ENCODE peak calls at places on chromosomes 16 and 17, in eight cellular contexts. B is choroid plexus epithelial cell, Y is IMR-90, N is aorta, F is tibial artery, K is bronchial epithelial cell, U is GM12864, G is spleen. T is an unnamed sample.

GRCh38 chr17:64084086-64084939 is 45.6 kb downstream of the ERN1 start:
- DNase-seq in B (no peak), G (no peak), F (no peak), N (no peak), Y (peak), U (no peak), K (peak), T (no peak)

GRCh38 chr17:8794636-8795035 is 4.5 kb downstream of the MFSD6L start:
- DNase-seq in G (no peak), K (no peak), B (peak), F (no peak), Y (no peak), N (no peak), U (no peak), T (no peak)

GRCh38 chr17:29141484-29141835 is 38.7 kb downstream of the MYO18A start:
- DNase-seq in U (no peak), Y (no peak), K (no peak), N (no peak), B (no peak), F (peak), G (no peak), T (no peak)

GRCh38 chr17:39772415-39772814 is 34.7 kb downstream of the GRB7 start:
- DNase-seq in K (no peak), B (no peak), Y (no peak), G (no peak), U (no peak), N (no peak), F (no peak), T (no peak)

GRCh38 chr16:86854895-86855294 is 276.5 kb downstream of the FOXL1 start:
- DNase-seq in N (no peak), G (no peak), Y (peak), F (no peak), U (no peak), K (peak), B (peak), T (no peak)

GRCh38 chr17:44324571-44325275 is at the start of gene SLC25A39:
- DNase-seq in G (peak), N (peak), B (peak), F (peak), Y (peak), U (no peak), K (peak), T (no peak)

GRCh38 chr17:76957600-76958464 is 89.6 kb downstream of the MGAT5B start:
- DNase-seq in G (peak), N (peak), F (no peak), K (no peak), Y (peak), B (peak), U (no peak), T (no peak)

GRCh38 chr17:17362531-17362930 is 59.4 kb downstream of the NT5M start:
- DNase-seq in Y (no peak), K (no peak), U (no peak), N (peak), B (no peak), G (peak), F (peak), T (no peak)

GRCh38 chr17:76473541-76473985 is 6.2 kb downstream of the AANAT start:
- DNase-seq in Y (no peak), B (peak), G (no peak), N (no peak), F (no peak), U (no peak), K (no peak), T (no peak)

GRCh38 chr16:48538746-48539484 is 71.1 kb downstream of the N4BP1 start:
- DNase-seq in K (no peak), U (no peak), B (no peak), F (no peak), Y (no peak), G (no peak), N (no peak), T (no peak)

GRCh38 chr16:27273670-27274522 is 5.3 kb upstream of the NSMCE1 start:
- DNase-seq in N (no peak), F (no peak), U (no peak), K (no peak), B (peak), G (no peak), Y (peak), T (no peak)

GRCh38 chr17:66673668-66674276 is 161.1 kb upstream of the CACNG5 start:
- DNase-seq in K (peak), G (no peak), Y (peak), B (peak), N (no peak), F (no peak), U (no peak), T (peak)

DNA sequence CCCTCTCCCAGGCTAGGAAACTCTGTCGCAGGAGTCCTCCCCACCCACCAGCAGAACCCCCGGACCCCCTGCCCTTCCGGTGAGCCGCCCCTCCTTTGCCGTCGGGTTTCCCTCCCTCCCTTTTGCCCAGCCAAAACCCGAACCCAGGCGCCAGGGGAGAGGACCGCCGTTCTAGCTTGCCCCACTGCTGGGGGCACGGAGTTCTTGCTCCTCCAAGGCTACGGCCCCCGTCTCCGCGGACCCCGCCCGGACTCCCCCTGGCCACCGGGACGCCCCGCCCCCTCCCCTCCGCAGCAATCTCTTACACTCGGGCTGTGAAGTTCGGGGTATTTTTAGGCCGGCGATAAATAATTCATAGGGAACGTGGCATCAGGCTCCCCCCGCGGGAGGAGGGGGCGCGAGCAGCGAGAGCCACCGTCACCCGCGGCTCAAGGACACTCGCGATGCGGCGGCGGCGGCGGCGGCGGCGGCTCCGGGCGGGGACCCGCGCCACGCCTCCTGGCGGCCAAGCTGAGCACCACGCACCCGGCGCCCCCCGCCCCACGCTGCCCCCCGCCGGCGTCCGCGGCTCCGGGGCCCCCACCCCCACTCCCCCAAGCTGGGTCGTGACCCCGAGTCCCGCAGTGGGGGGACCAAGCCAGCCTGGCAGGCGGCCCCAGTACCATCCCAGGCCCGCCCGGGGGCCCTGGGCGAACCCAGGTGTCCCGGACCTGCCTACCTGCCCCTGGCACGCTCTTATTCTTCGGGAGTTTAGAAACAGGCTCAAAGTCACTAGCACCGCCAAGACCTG is at the start of gene GRIN2C:
- DNase-seq in F (no peak), K (no peak), U (no peak), B (no peak), Y (no peak), G (no peak), N (no peak), T (no peak)
- H3K4me3 ChIP-seq in F (peak), K (no peak), U (no peak), B (no peak), Y (peak), G (peak), N (no peak), T (peak)

GRCh38 chr16:15057755-15058417 is 2.0 kb upstream of the NTAN1 start:
- DNase-seq in F (no peak), B (no peak), G (no peak), N (no peak), K (no peak), U (no peak), Y (no peak), T (no peak)
- H3K4me3 ChIP-seq in F (no peak), B (no peak), G (no peak), N (no peak), K (no peak), U (no peak), Y (no peak), T (no peak)

DNA sequence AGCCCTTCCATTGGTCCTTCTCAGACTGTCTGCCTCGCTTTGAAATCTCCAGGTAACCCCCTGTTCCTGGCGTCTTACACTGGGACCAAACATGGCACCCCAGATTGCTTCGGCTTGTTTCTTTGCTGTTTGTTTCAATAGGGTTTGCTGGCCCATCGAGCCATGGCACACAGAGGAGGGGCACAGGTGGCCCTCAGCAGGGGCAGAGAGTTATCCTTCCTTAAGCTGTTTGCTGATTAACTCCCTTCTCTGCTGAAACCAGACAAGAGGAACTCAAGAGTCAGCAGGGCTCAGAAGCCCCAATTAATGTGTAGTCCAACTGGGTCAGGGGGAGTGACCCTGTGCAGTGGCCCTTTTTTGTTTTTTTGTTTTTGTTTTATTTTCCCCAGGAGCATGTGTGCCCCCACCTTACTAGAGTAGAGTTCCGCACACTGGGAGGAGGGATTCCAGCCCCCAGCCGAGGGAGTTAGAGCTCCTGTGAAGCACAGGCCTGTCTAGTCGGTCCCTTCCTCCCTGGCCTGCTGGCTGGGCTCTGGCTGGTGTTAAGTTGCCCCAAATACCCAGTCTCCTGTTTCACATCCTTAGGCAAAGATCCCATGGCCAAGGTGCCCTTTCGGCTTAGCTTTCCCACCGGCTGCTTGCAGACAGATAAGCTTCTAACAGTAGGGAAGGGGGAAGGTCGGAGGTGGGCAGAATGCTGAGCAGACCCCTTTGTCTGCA is 39.3 kb downstream of the YPEL2 start:
- DNase-seq in B (no peak), N (no peak), F (no peak), K (no peak), U (no peak), G (no peak), Y (no peak), T (no peak)
- H3K4me3 ChIP-seq in B (no peak), N (no peak), F (no peak), K (no peak), U (no peak), G (no peak), Y (no peak), T (no peak)

GRCh38 chr16:75087040-75087979 is 29.3 kb downstream of the LDHD start:
- DNase-seq in U (no peak), K (peak), N (no peak), Y (peak), G (no peak), B (peak), F (no peak), T (no peak)

GRCh38 chr16:75092777-75093176 is 23.8 kb downstream of the LDHD start:
- DNase-seq in F (no peak), Y (no peak), U (no peak), K (no peak), G (no peak), B (no peak), N (peak), T (no peak)

GRCh38 chr16:75088226-75088625 is 28.4 kb downstream of the LDHD start:
- DNase-seq in K (no peak), F (no peak), U (no peak), B (no peak), N (no peak), Y (no peak), G (no peak), T (no peak)

GRCh38 chr16:75088934-75089333 is 27.6 kb downstream of the LDHD start:
- DNase-seq in F (no peak), K (no peak), G (no peak), N (no peak), Y (no peak), B (no peak), U (no peak), T (no peak)

DNA sequence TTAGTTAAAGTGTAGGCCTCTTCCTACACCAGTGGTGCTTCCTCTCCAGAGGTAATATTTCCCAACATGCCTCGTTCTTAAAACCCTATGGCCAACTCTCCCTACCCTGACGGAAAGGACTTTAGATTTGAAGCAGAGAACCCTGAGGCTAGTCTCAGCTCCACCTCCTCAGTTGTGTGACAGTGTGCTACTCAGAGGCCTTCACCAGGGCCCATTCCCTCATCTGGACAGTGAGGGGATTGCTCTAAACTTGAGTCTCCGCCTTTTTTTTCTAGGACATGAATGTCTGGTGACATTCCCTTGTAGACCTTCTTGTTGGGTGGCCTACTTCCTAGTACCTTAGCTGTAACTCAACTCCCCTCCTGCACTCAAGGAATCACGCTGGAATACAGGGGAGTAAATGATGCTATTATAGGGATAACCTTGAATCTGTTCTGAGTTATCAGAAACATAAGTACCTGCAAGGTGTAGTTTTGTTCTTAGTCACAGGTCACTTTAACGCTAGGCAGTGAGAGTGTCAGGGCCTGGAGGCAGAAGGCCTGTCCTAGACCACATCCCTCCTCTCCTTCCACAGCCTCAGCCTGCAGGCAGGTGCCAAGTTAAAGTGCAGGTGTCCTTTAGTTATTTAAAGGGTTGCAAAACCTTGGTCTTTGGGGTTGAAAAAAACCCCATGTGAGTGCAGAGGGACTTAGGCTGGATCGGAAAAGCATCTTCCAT is 26.9 kb downstream of the LDHD start:
- DNase-seq in F (no peak), N (no peak), U (no peak), G (no peak), Y (no peak), B (no peak), K (no peak), T (no peak)
- H3K4me3 ChIP-seq in F (no peak), N (no peak), U (no peak), G (no peak), Y (no peak), B (no peak), K (no peak), T (no peak)

GRCh38 chr17:50146230-50146926 is 4.1 kb downstream of the PPP1R9B start:
- DNase-seq in K (no peak), N (no peak), U (no peak), G (no peak), B (no peak), Y (no peak), F (no peak), T (no peak)
- H3K4me3 ChIP-seq in K (no peak), N (no peak), U (peak), G (peak), B (peak), Y (peak), F (peak), T (peak)

GRCh38 chr17:27892866-27893769 is at the start of gene LYRM9:
- DNase-seq in N (peak), K (peak), U (peak), F (peak), G (peak), B (peak), Y (peak), T (peak)

GRCh38 chr17:27895110-27895895 is 2.1 kb upstream of the LYRM9 start:
- DNase-seq in U (no peak), B (no peak), N (no peak), F (no peak), K (no peak), Y (no peak), G (no peak), T (no peak)

GRCh38 chr17:27892542-27892865 is 661 bp downstream of the LYRM9 start:
- DNase-seq in F (no peak), K (no peak), N (no peak), B (no peak), Y (no peak), U (no peak), G (no peak), T (no peak)

GRCh38 chr17:27895940-27896535 is 2.9 kb upstream of the LYRM9 start:
- DNase-seq in B (no peak), Y (no peak), G (no peak), N (no peak), F (no peak), K (peak), U (no peak), T (no peak)

DNA sequence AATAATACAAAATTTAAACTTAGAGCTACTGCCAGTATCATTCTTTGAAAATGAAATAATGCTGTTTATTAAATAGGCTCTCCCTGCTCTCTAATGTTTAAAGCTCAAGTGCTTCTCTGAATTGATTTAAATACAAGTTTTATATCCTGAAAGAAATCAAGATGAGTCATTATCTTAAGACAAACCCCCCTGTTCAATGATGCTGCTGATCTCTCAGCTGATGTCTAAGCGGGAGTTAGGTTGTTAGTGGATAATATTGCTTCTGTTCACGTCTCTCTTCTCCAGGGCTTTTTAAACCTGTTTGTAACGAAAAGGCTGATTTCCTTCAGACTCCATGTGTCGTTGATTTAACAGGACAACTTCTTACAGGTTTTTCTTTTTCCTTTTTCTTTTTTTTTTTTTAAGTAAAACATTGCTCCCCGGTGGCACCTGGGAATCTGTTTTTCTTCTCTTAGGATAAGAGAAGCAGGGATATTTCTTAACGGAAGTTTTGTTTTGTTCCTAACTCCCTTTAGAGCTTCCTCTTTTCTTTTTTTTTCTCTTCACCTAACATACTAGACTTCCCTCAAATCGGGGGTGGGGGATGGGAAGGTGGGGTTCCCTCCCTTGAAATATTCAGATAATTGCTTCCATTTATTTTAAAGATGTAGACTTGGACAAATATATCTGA is 804 bp upstream of the LYRM9 start:
- DNase-seq in U (no peak), K (no peak), F (no peak), Y (no peak), N (no peak), B (no peak), G (no peak), T (no peak)
- H3K4me3 ChIP-seq in U (no peak), K (no peak), F (peak), Y (no peak), N (no peak), B (no peak), G (no peak), T (peak)

DNA sequence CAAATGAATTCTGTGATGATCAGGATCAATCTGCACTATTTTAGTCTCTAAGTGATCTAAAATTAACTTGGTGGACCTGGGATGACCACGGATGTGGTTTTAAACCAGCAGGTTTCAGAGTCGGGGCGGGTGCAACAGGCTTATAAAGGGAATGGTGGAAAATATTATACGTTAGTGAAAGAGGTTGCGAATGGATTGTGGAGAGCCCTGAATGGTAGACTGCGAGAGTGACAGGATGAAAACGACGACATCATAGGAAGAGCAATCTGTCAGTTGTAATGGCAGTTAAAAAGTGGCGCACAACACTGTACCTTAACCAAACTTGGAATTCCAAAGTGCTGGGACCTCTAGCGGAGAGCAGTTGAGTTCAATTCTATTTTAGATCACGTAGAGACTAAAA is 1.2 kb upstream of the CYB5B start:
- DNase-seq in K (no peak), N (no peak), F (no peak), Y (no peak), G (no peak), B (no peak), U (no peak), T (no peak)
- H3K4me3 ChIP-seq in K (no peak), N (no peak), F (no peak), Y (no peak), G (no peak), B (no peak), U (no peak), T (no peak)

GRCh38 chr16:4087099-4087885 is 28.9 kb downstream of the ADCY9 start:
- DNase-seq in Y (no peak), U (no peak), F (no peak), G (no peak), B (no peak), N (no peak), K (no peak), T (no peak)
- H3K4me3 ChIP-seq in Y (no peak), U (no peak), F (no peak), G (no peak), B (no peak), N (no peak), K (no peak), T (no peak)

DNA sequence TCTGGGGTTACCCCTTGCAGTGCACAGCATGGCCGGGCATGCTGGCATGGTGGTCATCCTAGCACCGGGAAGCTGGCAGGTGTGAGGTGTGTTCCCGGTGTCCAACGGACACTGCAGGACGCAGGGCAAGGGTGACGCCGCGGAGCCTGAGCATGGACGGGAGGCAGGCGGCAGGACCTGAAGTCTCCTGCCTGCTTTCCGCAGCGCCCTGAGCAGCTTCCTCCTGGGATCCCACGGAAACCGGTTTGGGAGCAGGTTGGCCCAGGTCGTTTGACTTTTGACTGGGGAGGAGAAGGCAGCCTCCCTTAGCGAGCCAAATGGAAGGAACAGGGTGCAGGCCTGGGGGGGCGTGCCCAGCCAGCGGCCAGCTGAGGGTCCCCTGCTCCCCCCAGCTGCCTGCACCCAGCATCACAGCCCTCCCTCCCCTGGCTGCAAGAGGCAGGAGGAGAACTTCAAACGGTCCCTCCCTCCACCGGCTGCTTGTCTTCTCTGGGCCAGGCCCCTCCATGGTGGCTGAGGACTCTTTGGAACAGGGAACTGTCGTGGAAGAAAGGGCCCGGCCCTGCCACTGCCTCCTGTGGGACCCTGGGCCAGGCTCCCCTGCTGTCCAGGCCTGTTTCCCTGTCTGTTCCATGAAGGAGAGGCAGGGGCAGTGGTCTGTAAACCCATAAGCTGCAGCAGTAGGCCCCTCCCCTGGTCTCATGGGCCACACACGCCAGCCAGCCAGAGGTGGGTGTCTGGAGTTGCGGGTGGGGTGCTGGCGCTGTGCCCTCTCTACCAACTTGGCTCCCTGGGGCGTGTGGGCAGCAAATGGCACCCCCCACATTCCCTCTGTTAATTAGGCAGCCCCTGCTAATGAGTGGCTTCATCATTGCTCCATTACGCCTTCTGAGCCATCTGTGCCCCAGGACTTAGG is 7.9 kb upstream of the ADGRG1 start:
- DNase-seq in U (no peak), Y (no peak), N (peak), B (no peak), K (peak), F (peak), G (peak), T (no peak)
- H3K4me3 ChIP-seq in U (no peak), Y (no peak), N (no peak), B (no peak), K (peak), F (no peak), G (no peak), T (no peak)

T was measured in SK-N-MC.